ENCODE peak calls at places on chromosome 10, in nine cellular contexts. S, L, P, M, E, F, Q, Y and H are unnamed samples.

GRCh38 chr10:70648427-70648826 is 23.9 kb upstream of the ADAMTS14 start:
- DNase-seq in S (no peak), L (no peak), P (no peak), M (no peak), E (no peak), F (no peak), Q (no peak), Y (no peak), H (no peak)

GRCh38 chr10:64867501-64867962 is 1346.3 kb downstream of the REEP3 start:
- DNase-seq in S (no peak), L (no peak), P (no peak), M (no peak), E (no peak), F (no peak), Q (no peak), Y (no peak), H (no peak)

GRCh38 chr10:30581779-30582380 is 47.7 kb downstream of the LYZL2 start:
- DNase-seq in S (peak), L (peak), P (no peak), M (no peak), E (peak), F (peak), Q (peak), Y (peak), H (no peak)

GRCh38 chr10:95260397-95260881 is 30.4 kb downstream of the PDLIM1 start:
- DNase-seq in S (no peak), L (peak), P (no peak), M (peak), E (peak), F (peak), Q (no peak), Y (no peak), H (no peak)

GRCh38 chr10:109924947-109925620 is 1.8 kb upstream of the XPNPEP1 start:
- DNase-seq in S (no peak), L (no peak), P (no peak), M (no peak), E (no peak), F (no peak), Q (no peak), Y (no peak), H (no peak)

GRCh38 chr10:58348571-58349033 is 13.8 kb downstream of the UBE2D1 start:
- DNase-seq in S (no peak), L (no peak), P (no peak), M (no peak), E (no peak), F (no peak), Q (no peak), Y (no peak), H (no peak)

GRCh38 chr10:11875499-11876281 is 52.5 kb downstream of the PROSER2 start:
- DNase-seq in S (no peak), L (no peak), P (peak), M (no peak), E (peak), F (peak), Q (no peak), Y (no peak), H (peak)

GRCh38 chr10:74272288-74272687 is 121.3 kb downstream of the ADK start:
- DNase-seq in S (no peak), L (no peak), P (no peak), M (no peak), E (no peak), F (no peak), Q (no peak), Y (no peak), H (no peak)

GRCh38 chr10:72425133-72425532 is 70.4 kb upstream of the DNAJB12 start:
- DNase-seq in S (no peak), L (peak), P (no peak), M (no peak), E (no peak), F (no peak), Q (no peak), Y (no peak), H (no peak)

GRCh38 chr10:110568055-110568735 is 700 bp downstream of the SMC3 start:
- DNase-seq in S (peak), L (peak), P (peak), M (no peak), E (no peak), F (peak), Q (no peak), Y (no peak), H (no peak)

GRCh38 chr10:24727811-24728210 is 4.1 kb upstream of the ARHGAP21 start:
- DNase-seq in S (no peak), L (no peak), P (no peak), M (no peak), E (no peak), F (no peak), Q (no peak), Y (no peak), H (no peak)

GRCh38 chr10:19048901-19049300 is 300 bp downstream of the MALRD1 start:
- DNase-seq in S (no peak), L (no peak), P (no peak), M (no peak), E (no peak), F (no peak), Q (no peak), Y (no peak), H (no peak)

DNA sequence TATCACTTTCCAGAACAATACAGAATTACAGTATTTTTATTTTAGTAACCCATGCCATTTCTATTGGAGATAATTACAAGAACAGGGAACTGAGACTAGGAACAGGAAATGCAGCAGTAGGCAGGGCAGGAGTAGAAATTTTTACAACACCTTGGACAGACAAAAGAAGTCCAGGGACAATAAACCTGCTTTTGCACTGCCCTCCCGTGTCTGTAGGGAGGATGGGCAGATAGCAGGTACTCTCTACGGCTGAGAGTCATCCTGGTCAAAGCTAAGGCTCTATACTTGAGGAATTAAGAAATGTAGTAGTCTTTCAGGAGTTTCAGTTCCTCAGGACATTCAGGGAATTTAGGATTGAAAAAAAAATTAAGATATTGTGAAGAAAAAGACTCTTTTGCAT is 63.4 kb downstream of the VAX1 start:
- DNase-seq in S (no peak), L (no peak), P (no peak), M (no peak), E (no peak), F (no peak), Q (no peak), Y (no peak), H (no peak)
- TF ChIP-seq CTCF in S (no peak), L (no peak), P (no peak), M (no peak), E (peak), F (no peak), Q (no peak), Y (peak), H (no peak)

GRCh38 chr10:27792191-27792590 is 46.6 kb upstream of the MKX start:
- DNase-seq in S (no peak), L (no peak), P (no peak), M (no peak), E (no peak), F (no peak), Q (no peak), Y (no peak), H (no peak)

GRCh38 chr10:27799046-27799445 is 53.4 kb upstream of the MKX start:
- DNase-seq in S (no peak), L (no peak), P (no peak), M (no peak), E (no peak), F (no peak), Q (no peak), Y (no peak), H (no peak)

GRCh38 chr10:27794157-27794556 is 48.5 kb upstream of the MKX start:
- DNase-seq in S (peak), L (no peak), P (no peak), M (no peak), E (no peak), F (no peak), Q (no peak), Y (no peak), H (no peak)
- TF ChIP-seq CTCF in S (no peak), L (no peak), P (no peak), M (peak), E (peak), F (no peak), Q (no peak), Y (peak), H (peak)

GRCh38 chr10:104894711-104895110 is 253.6 kb downstream of the SORCS3 start:
- DNase-seq in S (no peak), L (no peak), P (no peak), M (no peak), E (no peak), F (no peak), Q (no peak), Y (no peak), H (no peak)

GRCh38 chr10:104895981-104896380 is 254.9 kb downstream of the SORCS3 start:
- DNase-seq in S (no peak), L (no peak), P (no peak), M (no peak), E (no peak), F (no peak), Q (no peak), Y (peak), H (no peak)

GRCh38 chr10:104893711-104894110 is 252.6 kb downstream of the SORCS3 start:
- DNase-seq in S (no peak), L (no peak), P (no peak), M (no peak), E (no peak), F (no peak), Q (no peak), Y (no peak), H (no peak)

GRCh38 chr10:104897679-104898078 is 256.6 kb downstream of the SORCS3 start:
- DNase-seq in S (no peak), L (no peak), P (no peak), M (no peak), E (no peak), F (no peak), Q (no peak), Y (no peak), H (no peak)

GRCh38 chr10:104895541-104895940 is 254.5 kb downstream of the SORCS3 start:
- DNase-seq in S (no peak), L (no peak), P (no peak), M (no peak), E (no peak), F (no peak), Q (no peak), Y (peak), H (no peak)
- TF ChIP-seq CTCF in S (no peak), L (no peak), P (no peak), M (no peak), E (no peak), F (no peak), Q (no peak), Y (no peak), H (no peak)

GRCh38 chr10:49184642-49185111 is 3.5 kb downstream of the TMEM273 start:
- DNase-seq in S (no peak), L (no peak), P (no peak), M (no peak), E (no peak), F (no peak), Q (no peak), Y (no peak), H (no peak)
- TF ChIP-seq CTCF in S (no peak), L (no peak), P (no peak), M (no peak), E (no peak), F (no peak), Q (no peak), Y (no peak), H (no peak)

GRCh38 chr10:87092861-87093460 is 1.7 kb downstream of the GLUD1 start:
- DNase-seq in S (no peak), L (peak), P (no peak), M (no peak), E (no peak), F (peak), Q (peak), Y (no peak), H (no peak)
- TF ChIP-seq CTCF in S (no peak), L (no peak), P (no peak), M (no peak), E (no peak), F (no peak), Q (no peak), Y (no peak), H (no peak)

GRCh38 chr10:100129424-100129823 is 47.8 kb upstream of the CPN1 start:
- DNase-seq in S (no peak), L (no peak), P (no peak), M (no peak), E (no peak), F (no peak), Q (no peak), Y (no peak), H (no peak)

GRCh38 chr10:100128951-100129350 is 47.3 kb upstream of the CPN1 start:
- DNase-seq in S (no peak), L (no peak), P (no peak), M (no peak), E (no peak), F (no peak), Q (no peak), Y (no peak), H (no peak)

GRCh38 chr10:100132427-100132826 is 50.8 kb upstream of the CPN1 start:
- DNase-seq in S (no peak), L (no peak), P (no peak), M (no peak), E (no peak), F (no peak), Q (no peak), Y (no peak), H (no peak)

GRCh38 chr10:100131571-100131970 is 49.9 kb upstream of the CPN1 start:
- DNase-seq in S (no peak), L (no peak), P (no peak), M (no peak), E (no peak), F (no peak), Q (no peak), Y (no peak), H (no peak)

GRCh38 chr10:100130786-100131185 is 49.1 kb upstream of the CPN1 start:
- DNase-seq in S (peak), L (no peak), P (no peak), M (no peak), E (no peak), F (no peak), Q (no peak), Y (no peak), H (no peak)
- TF ChIP-seq CTCF in S (no peak), L (no peak), P (no peak), M (no peak), E (no peak), F (no peak), Q (no peak), Y (no peak), H (no peak)